ENCODE peak calls at places on chromosomes 3 and 15, in nine cellular contexts. I, S, Y, A, R, X, V, L and D are unnamed samples.

GRCh38 chr3:39192490-39193092 is at the start of gene XIRP1:
- DNase-seq in I (no peak), S (no peak), Y (no peak), A (no peak), R (no peak), X (no peak), V (peak; percentile 74), L (no peak), D (no peak)

GRCh38 chr15:51103330-51103729 is 8.6 kb upstream of the TNFAIP8L3 start:
- DNase-seq in I (no peak), S (no peak), Y (no peak), A (no peak), R (peak; percentile 30), X (no peak), V (no peak), L (no peak), D (peak; percentile 68)

GRCh38 chr3:194205675-194206133 is 69.8 kb downstream of the HES1 start:
- DNase-seq in I (no peak), S (no peak), Y (no peak), A (no peak), R (no peak), X (peak; percentile 43), V (peak; percentile 68), L (no peak), D (no peak)

GRCh38 chr3:8937064-8938020 is 25.9 kb downstream of the RAD18 start:
- DNase-seq in I (peak; percentile 36), S (peak; percentile 62), Y (no peak), A (no peak), R (peak; percentile 52), X (peak; percentile 75), V (no peak), L (no peak), D (peak; percentile 87)

GRCh38 chr3:141382571-141382970 is 14.3 kb downstream of the ZBTB38 start:
- DNase-seq in I (no peak), S (no peak), Y (no peak), A (no peak), R (no peak), X (no peak), V (no peak), L (no peak), D (no peak)

GRCh38 chr3:126180477-126181397 is at the start of gene ALDH1L1:
- DNase-seq in I (no peak), S (no peak), Y (peak; percentile 82), A (peak; percentile 51), R (no peak), X (no peak), V (peak; percentile 86), L (peak; percentile 84), D (peak; percentile 3)

GRCh38 chr3:166613365-166613764 is 766.7 kb downstream of the ZBBX start:
- DNase-seq in I (no peak), S (no peak), Y (no peak), A (no peak), R (no peak), X (no peak), V (no peak), L (no peak), D (no peak)

GRCh38 chr3:177284383-177284881 is 87.2 kb upstream of the TBL1XR1 start:
- DNase-seq in I (no peak), S (no peak), Y (peak; percentile 48), A (no peak), R (no peak), X (peak; percentile 86), V (peak; percentile 80), L (no peak), D (peak; percentile 67)

GRCh38 chr3:12370758-12371157 is 81.9 kb downstream of the PPARG start:
- DNase-seq in I (no peak), S (no peak), Y (no peak), A (no peak), R (no peak), X (peak; percentile 45), V (no peak), L (no peak), D (peak; percentile 8)

GRCh38 chr15:67406257-67406861 is 114.6 kb upstream of the C15orf61 start:
- DNase-seq in I (no peak), S (no peak), Y (no peak), A (no peak), R (no peak), X (no peak), V (no peak), L (no peak), D (no peak)

GRCh38 chr3:12588039-12588673 is 31.3 kb downstream of the MKRN2 start:
- DNase-seq in I (no peak), S (no peak), Y (no peak), A (no peak), R (no peak), X (no peak), V (no peak), L (no peak), D (no peak)

GRCh38 chr3:161671141-161671540 is 174.5 kb downstream of the OTOL1 start:
- DNase-seq in I (no peak), S (no peak), Y (no peak), A (no peak), R (no peak), X (no peak), V (no peak), L (no peak), D (no peak)

DNA sequence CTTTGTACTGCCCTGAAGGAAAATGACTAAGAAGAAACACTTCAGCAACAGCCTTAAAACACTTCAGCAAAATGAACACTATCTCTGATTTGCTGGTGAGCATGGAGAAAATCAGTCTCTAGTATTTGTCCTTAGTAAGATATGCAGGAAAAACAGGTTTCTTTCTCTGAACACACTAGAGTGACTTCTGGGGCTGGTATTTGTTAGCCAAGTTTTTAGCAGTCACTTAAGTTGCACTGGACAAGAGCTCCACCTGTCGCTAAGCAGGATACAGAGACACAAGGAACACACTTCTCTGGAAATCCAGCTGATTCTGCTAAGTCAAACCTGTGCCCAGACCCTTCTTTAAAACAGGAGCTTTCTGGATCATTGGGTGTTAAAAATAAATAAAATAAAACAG is 65.3 kb downstream of the CHAC1 start:
- DNase-seq in I (no peak), S (no peak), Y (no peak), A (no peak), R (no peak), X (peak; percentile 16), V (peak; percentile 12), L (no peak), D (peak; percentile 22)
- TF ChIP-seq CTCF in I (peak; percentile 23), S (peak; percentile 38), Y (peak; percentile 69), A (no peak), R (peak; percentile 31), X (no peak), V (peak; percentile 13), L (no peak), D (peak; percentile 19)

GRCh38 chr3:102791641-102792589 is 357.1 kb downstream of the ZPLD1 start:
- DNase-seq in I (no peak), S (peak; percentile 20), Y (no peak), A (no peak), R (no peak), X (no peak), V (no peak), L (no peak), D (peak; percentile 67)

DNA sequence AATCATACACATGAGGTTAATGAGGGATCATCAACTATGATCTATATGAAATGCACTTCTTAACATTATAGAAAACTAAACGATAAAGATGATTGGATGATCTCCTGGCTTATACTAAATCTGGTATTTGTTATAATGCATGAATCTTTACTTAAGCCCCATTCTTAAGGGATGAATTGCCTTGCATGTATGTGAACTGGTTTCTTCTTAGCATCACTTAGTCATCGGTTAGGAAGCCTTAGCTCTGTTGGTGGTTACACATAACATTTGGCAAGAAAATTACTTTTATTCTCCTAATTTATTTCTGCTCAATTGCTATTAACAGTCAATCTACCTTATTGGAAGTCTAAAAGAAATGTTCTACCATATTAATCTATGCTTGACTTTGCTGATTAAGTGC is 355.9 kb downstream of the ZPLD1 start:
- DNase-seq in I (no peak), S (peak; percentile 46), Y (no peak), A (no peak), R (peak; percentile 57), X (no peak), V (no peak), L (no peak), D (peak; percentile 86)
- TF ChIP-seq CTCF in I (no peak), S (no peak), Y (no peak), A (no peak), R (no peak), X (no peak), V (no peak), L (no peak), D (no peak)

GRCh38 chr3:89250742-89251141 is 143.3 kb downstream of the EPHA3 start:
- DNase-seq in I (no peak), S (no peak), Y (no peak), A (no peak), R (no peak), X (no peak), V (no peak), L (no peak), D (no peak)

GRCh38 chr3:89246326-89246725 is 138.9 kb downstream of the EPHA3 start:
- DNase-seq in I (no peak), S (no peak), Y (no peak), A (no peak), R (no peak), X (no peak), V (no peak), L (no peak), D (no peak)
- TF ChIP-seq CTCF in I (no peak), S (no peak), Y (no peak), A (no peak), R (peak; percentile 15), X (no peak), V (no peak), L (peak; percentile 16), D (peak; percentile 12)

GRCh38 chr15:59736181-59736580 is 47.1 kb upstream of the BNIP2 start:
- DNase-seq in I (no peak), S (no peak), Y (no peak), A (no peak), R (no peak), X (peak; percentile 20), V (no peak), L (no peak), D (no peak)

GRCh38 chr15:59739557-59740186 is 50.6 kb upstream of the BNIP2 start:
- DNase-seq in I (no peak), S (no peak), Y (no peak), A (no peak), R (no peak), X (no peak), V (no peak), L (no peak), D (no peak)

GRCh38 chr15:59746777-59747176 is 57.7 kb upstream of the BNIP2 start:
- DNase-seq in I (no peak), S (no peak), Y (no peak), A (no peak), R (no peak), X (no peak), V (no peak), L (no peak), D (no peak)

GRCh38 chr15:59738676-59739075 is 49.6 kb upstream of the BNIP2 start:
- DNase-seq in I (no peak), S (no peak), Y (no peak), A (no peak), R (no peak), X (no peak), V (no peak), L (no peak), D (no peak)

GRCh38 chr15:59741274-59741906 is 52.3 kb upstream of the BNIP2 start:
- DNase-seq in I (no peak), S (no peak), Y (no peak), A (no peak), R (no peak), X (peak; percentile 40), V (peak; percentile 48), L (peak; percentile 24), D (peak; percentile 9)
- TF ChIP-seq CTCF in I (peak; percentile 30), S (no peak), Y (no peak), A (no peak), R (peak; percentile 28), X (peak; percentile 30), V (no peak), L (no peak), D (peak; percentile 30)